ENCODE peak calls at places on chromosome 13, in six cellular contexts. W is activated T-cell treated with anti-CD3 and anti-CD28 coated beads, Interleukin-2, amount 50 U/mL, for 24 hours; I is bronchial epithelial cell; P is GM20000; N is D341Med; Y is DMS53. D is an unnamed sample.

GRCh38 chr13:78608254-78608704 is 4.9 kb upstream of the POU4F1 start:
- DNase-seq in W (no peak), I (no peak), P (peak; percentile 31), N (peak; percentile 39), Y (no peak), D (no peak)

GRCh38 chr13:47175172-47175806 is 278.4 kb upstream of the HTR2A start:
- DNase-seq in W (no peak), I (peak; percentile 68), P (no peak), N (no peak), Y (peak; percentile 48), D (peak; percentile 45)

GRCh38 chr13:90091611-90092010 is 1255.9 kb upstream of the MIR17HG start:
- DNase-seq in W (no peak), I (no peak), P (no peak), N (no peak), Y (no peak), D (no peak)

GRCh38 chr13:110525328-110526319 is 35.9 kb downstream of the RAB20 start:
- DNase-seq in W (no peak), I (no peak), P (peak; percentile 58), N (no peak), Y (peak; percentile 95), D (no peak)

GRCh38 chr13:114110091-114110829 is 22.2 kb downstream of the RASA3 start:
- DNase-seq in W (peak; percentile 78), I (no peak), P (peak; percentile 67), N (no peak), Y (peak; percentile 9), D (no peak)

GRCh38 chr13:70623260-70623659 is 515.0 kb upstream of the KLHL1 start:
- DNase-seq in W (no peak), I (peak; percentile 15), P (no peak), N (no peak), Y (peak; percentile 8), D (peak; percentile 11)

GRCh38 chr13:78910147-78910546 is 251.2 kb upstream of the OBI1 start:
- DNase-seq in W (no peak), I (no peak), P (no peak), N (no peak), Y (no peak), D (no peak)

GRCh38 chr13:97586941-97587340 is 153.0 kb downstream of the RAP2A start:
- DNase-seq in W (no peak), I (no peak), P (no peak), N (no peak), Y (no peak), D (no peak)

GRCh38 chr13:51679616-51680015 is 95.4 kb downstream of the WDFY2 start:
- DNase-seq in W (no peak), I (no peak), P (no peak), N (no peak), Y (no peak), D (no peak)